ENCODE peak calls at places on chromosome 12, in four cellular contexts. U, H, V and C are unnamed samples.

GRCh38 chr12:20520572-20520971 is 152.2 kb downstream of the PDE3A start:
- DNase-seq in U (no peak), H (no peak), V (no peak), C (no peak)

GRCh38 chr12:57127710-57128518 is at the start of gene LRP1:
- DNase-seq in V (peak; percentile 88), U (peak; percentile 96), H (peak; percentile 46), C (peak; percentile 65)

GRCh38 chr12:69007166-69007857 is 74.3 kb upstream of the CPM start:
- DNase-seq in U (peak; percentile 82), H (no peak), V (peak; percentile 19), C (peak; percentile 59)

GRCh38 chr12:26726956-26727355 is 106.0 kb downstream of the ITPR2 start:
- DNase-seq in U (no peak), H (no peak), V (no peak), C (no peak)

GRCh38 chr12:45648070-45648469 is 81.4 kb upstream of the ARID2 start:
- DNase-seq in U (no peak), V (no peak), H (no peak), C (no peak)

GRCh38 chr12:127006972-127007371 is 1260.0 kb upstream of the TMEM132C start:
- DNase-seq in H (no peak), U (no peak), V (no peak), C (no peak)

GRCh38 chr12:76424941-76425340 is 76.7 kb upstream of the BBS10 start:
- DNase-seq in V (no peak), U (no peak), H (no peak), C (no peak)

GRCh38 chr12:111387747-111388365 is 17.9 kb upstream of the SH2B3 start:
- DNase-seq in H (no peak), V (no peak), U (no peak), C (no peak)

GRCh38 chr12:26124491-26125450 is at the start of gene BHLHE41:
- DNase-seq in V (no peak), H (no peak), U (peak; percentile 86), C (peak; percentile 62)

GRCh38 chr12:97545804-97546203 is 83.2 kb downstream of the RMST start:
- DNase-seq in V (no peak), U (no peak), H (no peak), C (no peak)

GRCh38 chr12:67842124-67842523 is 147.1 kb upstream of the IFNG-AS1 start:
- DNase-seq in U (no peak), V (no peak), H (no peak), C (no peak)

GRCh38 chr12:129531004-129531403 is 372.8 kb downstream of the TMEM132D start:
- DNase-seq in V (no peak), H (no peak), U (no peak), C (no peak)

GRCh38 chr12:93883436-93884154 is 206.4 kb downstream of the CRADD start:
- DNase-seq in V (peak; percentile 40), H (no peak), U (peak; percentile 74), C (no peak)

GRCh38 chr12:76268267-76268666 is 79.9 kb downstream of the BBS10 start:
- DNase-seq in V (no peak), U (peak; percentile 54), H (no peak), C (no peak)

GRCh38 chr12:123938679-123939480 is 33.8 kb downstream of the CCDC92 start:
- DNase-seq in H (no peak), U (no peak), V (peak; percentile 17), C (no peak)

GRCh38 chr12:27969011-27969900 is 3.3 kb downstream of the PTHLH start:
- DNase-seq in V (peak; percentile 69), U (peak; percentile 66), H (no peak), C (no peak)

GRCh38 chr12:105850103-105850968 is 288.4 kb downstream of the NUAK1 start:
- DNase-seq in V (no peak), H (no peak), U (no peak), C (no peak)

GRCh38 chr12:2963154-2963759 is 4.1 kb downstream of the TEAD4 start:
- DNase-seq in V (no peak), H (no peak), U (no peak), C (no peak)

GRCh38 chr12:27975222-27976136 is 2.9 kb upstream of the PTHLH start:
- DNase-seq in U (peak; percentile 54), V (peak; percentile 68), H (no peak), C (no peak)

GRCh38 chr12:123034022-123034541 is 53.6 kb downstream of the ARL6IP4 start:
- DNase-seq in V (no peak), U (no peak), H (no peak), C (no peak)

GRCh38 chr12:53061404-53062010 is 11.6 kb downstream of the TNS2 start:
- DNase-seq in V (peak; percentile 77), U (no peak), H (no peak), C (no peak)

GRCh38 chr12:89162704-89163261 is 189.5 kb downstream of the DUSP6 start:
- DNase-seq in H (no peak), V (peak; percentile 91), U (peak; percentile 94), C (peak; percentile 29)

GRCh38 chr12:3281588-3282150 is 204.5 kb downstream of the TSPAN9 start:
- DNase-seq in U (no peak), H (no peak), V (no peak), C (no peak)

GRCh38 chr12:80472912-80473500 is 29.0 kb downstream of the PTPRQ start:
- DNase-seq in V (peak; percentile 79), H (no peak), U (peak; percentile 84), C (peak; percentile 69)

GRCh38 chr12:22275847-22276246 is 58.7 kb downstream of the ST8SIA1 start:
- DNase-seq in H (no peak), U (peak; percentile 98), V (peak; percentile 82), C (peak; percentile 90)

GRCh38 chr12:18421840-18422239 is 160.5 kb downstream of the PIK3C2G start:
- DNase-seq in V (no peak), U (peak; percentile 49), H (no peak), C (no peak)

GRCh38 chr12:78224154-78224553 is 393.5 kb downstream of the NAV3 start:
- DNase-seq in V (no peak), U (no peak), H (no peak), C (no peak)

GRCh38 chr12:52321433-52321832 is 235 bp upstream of the KRT83 start:
- DNase-seq in V (no peak), U (no peak), H (no peak), C (no peak)

GRCh38 chr12:31897791-31898503 is 61.3 kb upstream of the RESF1 start:
- DNase-seq in H (peak; percentile 10), U (no peak), V (peak; percentile 30), C (peak; percentile 92)

GRCh38 chr12:131616316-131617098 is 94.4 kb upstream of the SFSWAP start:
- DNase-seq in U (no peak), H (no peak), V (no peak), C (no peak)

GRCh38 chr12:65918057-65918456 is 93.8 kb downstream of the HMGA2 start:
- DNase-seq in U (no peak), V (no peak), H (no peak), C (no peak)

GRCh38 chr12:857611-858010 is 91.9 kb downstream of the RAD52 start:
- DNase-seq in U (peak; percentile 83), H (no peak), V (peak; percentile 66), C (no peak)

GRCh38 chr12:27615331-27615891 is 80.8 kb upstream of the REP15 start:
- DNase-seq in V (peak; percentile 44), U (peak; percentile 78), H (no peak), C (no peak)

GRCh38 chr12:39389399-39390150 is 53.3 kb downstream of the KIF21A start:
- DNase-seq in H (no peak), U (no peak), V (no peak), C (no peak)

GRCh38 chr12:108204117-108204516 is 75.0 kb downstream of the WSCD2 start:
- DNase-seq in U (no peak), V (no peak), H (no peak), C (no peak)